ENCODE peak calls at places on chromosomes 5 and 9, in ten cellular contexts. V is ovary, X is BJ, T is upper lobe of right lung, Y is cardiac fibroblast, L is upper lobe of left lung, N is GM23338, W is heart left ventricle, M is sigmoid colon, I is A549. O is an unnamed sample.
A peak's percentile ranks its signal among the peaks of the same experiment; 100 is the strongest.

GRCh38 chr5:88150747-88151146 is 117.9 kb downstream of the TMEM161B start:
- DNase-seq in V (no peak), X (no peak), T (no peak), Y (no peak), L (no peak), N (no peak), W (no peak), M (no peak), I (no peak), O (no peak)

GRCh38 chr5:120988970-120989369 is 524.9 kb downstream of the PRR16 start:
- DNase-seq in V (no peak), X (no peak), T (no peak), Y (no peak), L (no peak), N (peak; percentile 11), W (no peak), M (no peak), I (no peak), O (no peak)

GRCh38 chr5:149170292-149170691 is 29.0 kb downstream of the ABLIM3 start:
- DNase-seq in V (no peak), X (no peak), T (no peak), Y (no peak), L (no peak), N (no peak), W (no peak), M (no peak), I (no peak), O (peak; percentile 38)

GRCh38 chr9:130199605-130200004 is 27.4 kb downstream of the NCS1 start:
- DNase-seq in V (no peak), X (peak; percentile 25), T (no peak), Y (peak; percentile 16), L (peak; percentile 30), N (no peak), W (no peak), M (no peak), I (no peak), O (peak; percentile 82)

GRCh38 chr9:114910541-114910940 is 19.9 kb downstream of the TNFSF8 start:
- DNase-seq in V (no peak), X (no peak), T (no peak), Y (no peak), L (no peak), N (no peak), W (no peak), M (no peak), I (no peak), O (no peak)

GRCh38 chr9:35960029-35960655 is 2.2 kb upstream of the OR2S2 start:
- DNase-seq in V (no peak), X (no peak), T (no peak), Y (peak; percentile 38), L (no peak), N (no peak), W (no peak), M (no peak), I (no peak), O (peak; percentile 53)

GRCh38 chr5:22627029-22627428 is 226.1 kb downstream of the CDH12 start:
- DNase-seq in V (no peak), X (no peak), T (no peak), Y (no peak), L (no peak), N (no peak), W (no peak), M (no peak), I (no peak), O (no peak)

GRCh38 chr9:21119093-21119770 is 22.4 kb downstream of the IFNW1 start:
- DNase-seq in V (no peak), X (no peak), T (no peak), Y (peak; percentile 11), L (peak; percentile 28), N (no peak), W (no peak), M (no peak), I (no peak), O (no peak)

GRCh38 chr5:134547579-134547978 is 22.1 kb downstream of the JADE2 start:
- DNase-seq in V (no peak), X (no peak), T (no peak), Y (peak; percentile 86), L (peak; percentile 44), N (no peak), W (no peak), M (peak; percentile 81), I (no peak), O (peak; percentile 83)

GRCh38 chr5:134541736-134542376 is 16.4 kb downstream of the JADE2 start:
- DNase-seq in V (peak; percentile 65), X (no peak), T (peak; percentile 75), Y (peak; percentile 52), L (peak; percentile 56), N (peak; percentile 81), W (peak; percentile 66), M (no peak), I (no peak), O (peak; percentile 46)

GRCh38 chr5:134545070-134545868 is 19.8 kb downstream of the JADE2 start:
- DNase-seq in V (peak; percentile 69), X (no peak), T (peak; percentile 69), Y (peak; percentile 47), L (peak; percentile 63), N (no peak), W (peak; percentile 87), M (peak; percentile 94), I (no peak), O (no peak)

GRCh38 chr5:134540747-134541733 is 15.6 kb downstream of the JADE2 start:
- DNase-seq in V (no peak), X (no peak), T (no peak), Y (no peak), L (peak; percentile 44), N (no peak), W (no peak), M (no peak), I (no peak), O (no peak)

GRCh38 chr5:134543820-134544692 is 18.6 kb downstream of the JADE2 start:
- DNase-seq in V (no peak), X (no peak), T (peak; percentile 66), Y (no peak), L (no peak), N (no peak), W (no peak), M (no peak), I (no peak), O (no peak)
- H3K4me3 ChIP-seq in V (no peak overlapping the region), X (no peak overlapping the region), T (no peak overlapping the region), Y (no peak overlapping the region), L (no peak overlapping the region), N (no peak overlapping the region), W (no peak overlapping the region), M (no peak overlapping the region), I (no peak overlapping the region), O (no peak overlapping the region)

GRCh38 chr9:134781895-134782294 is 98.7 kb upstream of the FCN2 start:
- DNase-seq in V (no peak), X (no peak), T (no peak), Y (no peak), L (no peak), N (peak; percentile 71), W (no peak), M (no peak), I (no peak), O (no peak)
- TF ChIP-seq CTCF in V (no peak), X (peak; percentile 42), T (peak; percentile 28), Y (peak; percentile 23), L (no peak), N (peak; percentile 58), W (peak; percentile 33), M (peak; percentile 12), I (no peak), O (peak; percentile 42)

GRCh38 chr5:171386861-171387254 is 791 bp upstream of the NPM1 start:
- DNase-seq in V (peak; percentile 35), X (no peak), T (peak; percentile 29), Y (no peak), L (no peak), N (peak; percentile 65), W (no peak), M (no peak), I (no peak), O (no peak)
- H3K4me3 ChIP-seq in V (peak overlapping the region; percentile 93), X (peak overlapping the region; percentile 100), T (peak overlapping the region; percentile 92), Y (peak overlapping the region; percentile 99), L (peak overlapping the region; percentile 95), N (peak overlapping the region; percentile 88), W (peak overlapping the region; percentile 98), M (peak overlapping the region; percentile 89), I (peak overlapping the region; percentile 61), O (peak overlapping the region; percentile 93)

DNA sequence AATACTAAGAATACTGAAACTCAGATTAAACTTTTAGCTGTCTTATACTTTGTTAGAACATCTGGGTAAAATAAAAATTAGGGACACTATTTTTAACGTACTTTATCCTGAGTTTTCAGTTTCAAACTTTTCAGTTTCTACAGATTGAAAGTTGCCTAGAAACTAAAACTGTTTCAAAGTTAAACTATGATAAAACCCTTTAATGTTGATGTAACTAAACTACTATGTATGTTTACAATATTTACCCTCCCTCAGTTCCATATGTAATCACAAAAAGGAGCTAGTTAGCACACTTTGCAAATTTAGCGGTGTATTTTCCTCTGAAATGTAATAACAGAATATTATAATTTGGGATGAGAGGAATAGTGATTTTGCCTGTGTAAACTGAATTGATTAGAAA is 105.9 kb downstream of the MTREX start:
- DNase-seq in V (no peak), X (no peak), T (no peak), Y (no peak), L (no peak), N (no peak), W (no peak), M (no peak), I (no peak), O (no peak)
- TF ChIP-seq CTCF in V (no peak), X (no peak), T (no peak), Y (no peak), L (no peak), N (no peak), W (no peak), M (no peak), I (no peak), O (no peak)

GRCh38 chr9:137486141-137486490 is 27.0 kb upstream of the NSMF start:
- DNase-seq in V (no peak), X (no peak), T (no peak), Y (no peak), L (no peak), N (no peak), W (no peak), M (no peak), I (no peak), O (no peak)
- H3K4me3 ChIP-seq in V (no peak overlapping the region), X (no peak overlapping the region), T (no peak overlapping the region), Y (no peak overlapping the region), L (no peak overlapping the region), N (no peak overlapping the region), W (no peak overlapping the region), M (no peak overlapping the region), I (no peak overlapping the region), O (no peak overlapping the region)

GRCh38 chr9:38257626-38258215 is 134.8 kb upstream of the ALDH1B1 start:
- DNase-seq in V (no peak), X (no peak), T (no peak), Y (no peak), L (no peak), N (no peak), W (no peak), M (no peak), I (no peak), O (no peak)

GRCh38 chr9:38259519-38260218 is 132.8 kb upstream of the ALDH1B1 start:
- DNase-seq in V (no peak), X (no peak), T (no peak), Y (no peak), L (no peak), N (no peak), W (no peak), M (no peak), I (no peak), O (no peak)

GRCh38 chr9:38263534-38263933 is 129.0 kb upstream of the ALDH1B1 start:
- DNase-seq in V (no peak), X (no peak), T (no peak), Y (peak; percentile 58), L (no peak), N (peak; percentile 48), W (no peak), M (no peak), I (peak; percentile 49), O (peak; percentile 42)
- TF ChIP-seq CTCF in V (no peak), X (peak; percentile 34), T (no peak), Y (peak; percentile 31), L (no peak), N (peak; percentile 53), W (peak; percentile 17), M (no peak), I (peak; percentile 56), O (peak; percentile 28)